ENCODE peak calls at places on chromosomes 2 and 18, in seven cellular contexts. One of them, this sample, is unnamed.

GRCh38 chr2:100670232-100670631 is 107.4 kb downstream of the PDCL3 start:
- DNase-seq in AG10803: no peak
- DNase-seq in GM13977: no peak
- DNase-seq in RWPE1: no peak
- DNase-seq in psoas muscle: no peak
- DNase-seq in tibial artery: no peak
- DNase-seq in HFFc6: no peak
- DNase-seq in this sample: no peak

GRCh38 chr2:673615-674318 is 3.4 kb downstream of the TMEM18 start:
- DNase-seq in AG10803: peak
- DNase-seq in GM13977: no peak
- DNase-seq in RWPE1: no peak
- DNase-seq in psoas muscle: no peak
- DNase-seq in tibial artery: no peak
- DNase-seq in HFFc6: peak
- DNase-seq in this sample: no peak

GRCh38 chr2:204012081-204012653 is 75.6 kb downstream of the ICOS start:
- DNase-seq in AG10803: no peak
- DNase-seq in GM13977: no peak
- DNase-seq in RWPE1: peak
- DNase-seq in psoas muscle: no peak
- DNase-seq in tibial artery: no peak
- DNase-seq in HFFc6: no peak
- DNase-seq in this sample: no peak

GRCh38 chr2:45637440-45637839 is 14.0 kb upstream of the PRKCE start:
- DNase-seq in AG10803: peak
- DNase-seq in GM13977: peak
- DNase-seq in RWPE1: no peak
- DNase-seq in psoas muscle: no peak
- DNase-seq in tibial artery: no peak
- DNase-seq in HFFc6: peak
- DNase-seq in this sample: no peak

GRCh38 chr2:60414731-60415130 is 138.7 kb downstream of the BCL11A start:
- DNase-seq in AG10803: peak
- DNase-seq in GM13977: no peak
- DNase-seq in RWPE1: no peak
- DNase-seq in psoas muscle: no peak
- DNase-seq in tibial artery: no peak
- DNase-seq in HFFc6: peak
- DNase-seq in this sample: no peak

GRCh38 chr2:27441958-27442281 is 261 bp upstream of the KRTCAP3 start:
- DNase-seq in AG10803: no peak
- DNase-seq in GM13977: peak
- DNase-seq in RWPE1: no peak
- DNase-seq in psoas muscle: no peak
- DNase-seq in tibial artery: no peak
- DNase-seq in HFFc6: no peak
- DNase-seq in this sample: no peak

GRCh38 chr18:26458526-26459232 is 89.7 kb downstream of the KCTD1 start:
- DNase-seq in AG10803: peak
- DNase-seq in GM13977: peak
- DNase-seq in RWPE1: no peak
- DNase-seq in psoas muscle: no peak
- DNase-seq in tibial artery: no peak
- DNase-seq in HFFc6: peak
- DNase-seq in this sample: no peak

GRCh38 chr2:38269421-38269820 is 107.7 kb downstream of the ATL2 start:
- DNase-seq in AG10803: no peak
- DNase-seq in GM13977: no peak
- DNase-seq in RWPE1: no peak
- DNase-seq in psoas muscle: no peak
- DNase-seq in tibial artery: no peak
- DNase-seq in HFFc6: no peak
- DNase-seq in this sample: no peak

GRCh38 chr18:22822024-22822423 is 111.1 kb upstream of the RBBP8 start:
- DNase-seq in AG10803: peak
- DNase-seq in GM13977: no peak
- DNase-seq in RWPE1: no peak
- DNase-seq in psoas muscle: no peak
- DNase-seq in tibial artery: no peak
- DNase-seq in HFFc6: peak
- DNase-seq in this sample: no peak

GRCh38 chr2:44358498-44358897 is 2.8 kb downstream of the PREPL start:
- DNase-seq in AG10803: peak
- DNase-seq in GM13977: peak
- DNase-seq in RWPE1: peak
- DNase-seq in psoas muscle: peak
- DNase-seq in tibial artery: peak
- DNase-seq in HFFc6: no peak
- DNase-seq in this sample: no peak

GRCh38 chr2:44121899-44122298 is 46.8 kb upstream of the PPM1B start:
- DNase-seq in AG10803: no peak
- DNase-seq in GM13977: no peak
- DNase-seq in RWPE1: no peak
- DNase-seq in psoas muscle: no peak
- DNase-seq in tibial artery: no peak
- DNase-seq in HFFc6: no peak
- DNase-seq in this sample: no peak

GRCh38 chr2:189379731-189380261 is 61.5 kb upstream of the WDR75 start:
- DNase-seq in AG10803: peak
- DNase-seq in GM13977: no peak
- DNase-seq in RWPE1: no peak
- DNase-seq in psoas muscle: no peak
- DNase-seq in tibial artery: no peak
- DNase-seq in HFFc6: peak
- DNase-seq in this sample: no peak

GRCh38 chr2:118224144-118224887 is 136.0 kb downstream of the INSIG2 start:
- DNase-seq in AG10803: peak
- DNase-seq in GM13977: peak
- DNase-seq in RWPE1: peak
- DNase-seq in psoas muscle: peak
- DNase-seq in tibial artery: no peak
- DNase-seq in HFFc6: no peak
- DNase-seq in this sample: no peak

GRCh38 chr18:28267878-28268625 is 91.1 kb upstream of the CDH2 start:
- DNase-seq in AG10803: peak
- DNase-seq in GM13977: no peak
- DNase-seq in RWPE1: no peak
- DNase-seq in psoas muscle: no peak
- DNase-seq in tibial artery: no peak
- DNase-seq in HFFc6: peak
- DNase-seq in this sample: no peak

GRCh38 chr2:223929575-223930001 is 15.5 kb downstream of the WDFY1 start:
- DNase-seq in AG10803: no peak
- DNase-seq in GM13977: no peak
- DNase-seq in RWPE1: no peak
- DNase-seq in psoas muscle: no peak
- DNase-seq in tibial artery: no peak
- DNase-seq in HFFc6: no peak
- DNase-seq in this sample: no peak

GRCh38 chr2:101011152-101011551 is 9.1 kb downstream of the RPL31 start:
- DNase-seq in AG10803: no peak
- DNase-seq in GM13977: no peak
- DNase-seq in RWPE1: no peak
- DNase-seq in psoas muscle: no peak
- DNase-seq in tibial artery: no peak
- DNase-seq in HFFc6: no peak
- DNase-seq in this sample: no peak

GRCh38 chr18:25298853-25299274 is 53.1 kb downstream of the ZNF521 start:
- DNase-seq in AG10803: peak
- DNase-seq in GM13977: no peak
- DNase-seq in RWPE1: peak
- DNase-seq in psoas muscle: peak
- DNase-seq in tibial artery: no peak
- DNase-seq in HFFc6: peak
- DNase-seq in this sample: peak

GRCh38 chr18:10798727-10799435 is 273.1 kb downstream of the NAPG start:
- DNase-seq in AG10803: peak
- DNase-seq in GM13977: no peak
- DNase-seq in RWPE1: peak
- DNase-seq in psoas muscle: no peak
- DNase-seq in tibial artery: no peak
- DNase-seq in HFFc6: no peak
- DNase-seq in this sample: no peak

GRCh38 chr2:199907008-199907714 is 3.9 kb upstream of the C2orf69 start:
- DNase-seq in AG10803: no peak
- DNase-seq in GM13977: no peak
- DNase-seq in RWPE1: no peak
- DNase-seq in psoas muscle: no peak
- DNase-seq in tibial artery: no peak
- DNase-seq in HFFc6: no peak
- DNase-seq in this sample: no peak

GRCh38 chr2:23602113-23602512 is 217.1 kb downstream of the KLHL29 start:
- DNase-seq in AG10803: peak
- DNase-seq in GM13977: no peak
- DNase-seq in RWPE1: peak
- DNase-seq in psoas muscle: peak
- DNase-seq in tibial artery: peak
- DNase-seq in HFFc6: peak
- DNase-seq in this sample: peak

GRCh38 chr2:40740419-40740818 is 288.5 kb upstream of the SLC8A1 start:
- DNase-seq in AG10803: no peak
- DNase-seq in GM13977: no peak
- DNase-seq in RWPE1: no peak
- DNase-seq in psoas muscle: no peak
- DNase-seq in tibial artery: no peak
- DNase-seq in HFFc6: no peak
- DNase-seq in this sample: no peak

GRCh38 chr2:100577777-100578176 is 15.0 kb downstream of the PDCL3 start:
- DNase-seq in AG10803: no peak
- DNase-seq in GM13977: no peak
- DNase-seq in RWPE1: peak
- DNase-seq in psoas muscle: no peak
- DNase-seq in tibial artery: no peak
- DNase-seq in HFFc6: no peak
- DNase-seq in this sample: no peak

GRCh38 chr2:119682578-119682977 is 3.6 kb downstream of the TMEM177 start:
- DNase-seq in AG10803: no peak
- DNase-seq in GM13977: no peak
- DNase-seq in RWPE1: no peak
- DNase-seq in psoas muscle: no peak
- DNase-seq in tibial artery: no peak
- DNase-seq in HFFc6: no peak
- DNase-seq in this sample: no peak

GRCh38 chr18:57906852-57907251 is 103.7 kb upstream of the ATP8B1 start:
- DNase-seq in AG10803: no peak
- DNase-seq in GM13977: no peak
- DNase-seq in RWPE1: no peak
- DNase-seq in psoas muscle: no peak
- DNase-seq in tibial artery: no peak
- DNase-seq in HFFc6: no peak
- DNase-seq in this sample: no peak

GRCh38 chr2:101729521-101730190 is 32.1 kb downstream of the MAP4K4 start:
- DNase-seq in AG10803: no peak
- DNase-seq in GM13977: no peak
- DNase-seq in RWPE1: no peak
- DNase-seq in psoas muscle: no peak
- DNase-seq in tibial artery: no peak
- DNase-seq in HFFc6: no peak
- DNase-seq in this sample: no peak

GRCh38 chr18:54675076-54675475 is 84.0 kb downstream of the DYNAP start:
- DNase-seq in AG10803: no peak
- DNase-seq in GM13977: no peak
- DNase-seq in RWPE1: no peak
- DNase-seq in psoas muscle: no peak
- DNase-seq in tibial artery: no peak
- DNase-seq in HFFc6: no peak
- DNase-seq in this sample: no peak

GRCh38 chr18:54684786-54685185 is 93.7 kb downstream of the DYNAP start:
- DNase-seq in AG10803: peak
- DNase-seq in GM13977: no peak
- DNase-seq in RWPE1: no peak
- DNase-seq in psoas muscle: no peak
- DNase-seq in tibial artery: no peak
- DNase-seq in HFFc6: no peak
- DNase-seq in this sample: no peak

GRCh38 chr18:54679318-54680149 is 88.5 kb downstream of the DYNAP start:
- DNase-seq in AG10803: peak
- DNase-seq in GM13977: peak
- DNase-seq in RWPE1: peak
- DNase-seq in psoas muscle: no peak
- DNase-seq in tibial artery: no peak
- DNase-seq in HFFc6: peak
- DNase-seq in this sample: peak
- TF ChIP-seq CTCF in AG10803: peak
- TF ChIP-seq CTCF in GM13977: peak
- TF ChIP-seq CTCF in RWPE1: peak
- TF ChIP-seq CTCF in psoas muscle: no peak
- TF ChIP-seq CTCF in tibial artery: peak
- TF ChIP-seq CTCF in HFFc6: peak
- TF ChIP-seq CTCF in this sample: peak

GRCh38 chr18:79456105-79456980 is 60.6 kb downstream of the NFATC1 start:
- DNase-seq in AG10803: no peak
- DNase-seq in GM13977: no peak
- DNase-seq in RWPE1: no peak
- DNase-seq in psoas muscle: no peak
- DNase-seq in tibial artery: no peak
- DNase-seq in HFFc6: no peak
- DNase-seq in this sample: no peak
- TF ChIP-seq CTCF in AG10803: no peak
- TF ChIP-seq CTCF in GM13977: no peak
- TF ChIP-seq CTCF in RWPE1: no peak
- TF ChIP-seq CTCF in psoas muscle: no peak
- TF ChIP-seq CTCF in tibial artery: no peak
- TF ChIP-seq CTCF in HFFc6: no peak
- TF ChIP-seq CTCF in this sample: no peak

DNA sequence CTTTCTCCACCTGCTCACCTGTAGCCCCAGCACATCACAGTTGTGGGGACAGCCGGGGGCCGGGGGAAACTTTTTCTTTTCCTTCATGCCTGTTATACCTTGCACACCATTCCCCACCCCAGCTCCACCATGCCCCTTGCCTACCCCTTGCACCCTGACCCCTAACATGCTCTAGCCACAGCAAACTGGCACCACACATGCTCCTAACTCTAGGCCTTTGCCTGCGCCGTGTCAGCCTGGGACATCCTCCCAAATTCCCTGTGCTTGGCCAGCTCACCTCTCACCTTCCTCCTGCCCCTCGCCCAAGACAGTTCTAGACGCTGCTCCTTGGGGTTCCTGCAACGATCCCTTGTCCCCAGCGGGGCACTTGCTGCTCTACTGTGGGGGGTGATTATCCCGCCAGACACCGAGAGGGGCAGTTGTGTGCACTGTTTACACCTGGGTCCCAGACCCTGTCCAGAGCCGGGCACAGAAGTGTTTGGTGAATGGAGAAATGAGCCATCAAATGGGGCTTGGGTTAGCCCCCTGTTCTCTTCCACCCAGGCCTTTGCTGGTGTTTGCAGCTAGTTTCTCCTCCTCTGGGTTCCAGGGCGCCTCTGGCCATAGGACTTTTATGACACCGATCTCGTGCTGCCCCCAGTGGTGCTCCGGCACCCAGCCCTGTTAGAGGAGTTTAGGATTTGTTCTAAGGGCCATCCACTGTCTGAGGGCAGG is 129.8 kb downstream of the CTIF start:
- DNase-seq in AG10803: no peak
- DNase-seq in GM13977: no peak
- DNase-seq in RWPE1: no peak
- DNase-seq in psoas muscle: no peak
- DNase-seq in tibial artery: no peak
- DNase-seq in HFFc6: no peak
- DNase-seq in this sample: no peak
- TF ChIP-seq CTCF in AG10803: no peak
- TF ChIP-seq CTCF in GM13977: no peak
- TF ChIP-seq CTCF in RWPE1: no peak
- TF ChIP-seq CTCF in psoas muscle: no peak
- TF ChIP-seq CTCF in tibial artery: no peak
- TF ChIP-seq CTCF in HFFc6: no peak
- TF ChIP-seq CTCF in this sample: no peak

GRCh38 chr2:18266188-18266587 is 294.3 kb downstream of the RDH14 start:
- DNase-seq in AG10803: no peak
- DNase-seq in GM13977: no peak
- DNase-seq in RWPE1: no peak
- DNase-seq in psoas muscle: no peak
- DNase-seq in tibial artery: no peak
- DNase-seq in HFFc6: no peak
- DNase-seq in this sample: no peak
- TF ChIP-seq CTCF in AG10803: peak
- TF ChIP-seq CTCF in GM13977: no peak
- TF ChIP-seq CTCF in RWPE1: no peak
- TF ChIP-seq CTCF in psoas muscle: peak
- TF ChIP-seq CTCF in tibial artery: no peak
- TF ChIP-seq CTCF in HFFc6: peak
- TF ChIP-seq CTCF in this sample: peak

This sample was measured in AG09319.